ENCODE peak calls at places on chromosomes 3 and 15, in five cellular contexts. S is fibroblast of pulmonary artery, D is dorsolateral prefrontal cortex, V is heart left ventricle, L is uterus. H is an unnamed sample.

GRCh38 chr3:194312743-194313281 is 38.3 kb downstream of the CPN2 start:
- DNase-seq in S (peak), D (no peak), V (no peak), L (peak), H (peak)

GRCh38 chr3:138862924-138863775 is 28.4 kb upstream of the PIK3CB start:
- DNase-seq in S (peak), D (peak), V (peak), L (no peak), H (peak)

GRCh38 chr15:48555244-48555804 is 90.2 kb downstream of the FBN1 start:
- DNase-seq in S (no peak), D (no peak), V (no peak), L (no peak), H (peak)

GRCh38 chr3:190526787-190527767 is 13.2 kb downstream of the IL1RAP start:
- DNase-seq in S (peak), D (no peak), V (no peak), L (no peak), H (peak)

GRCh38 chr3:143668924-143669790 is 179.1 kb downstream of the SLC9A9 start:
- DNase-seq in S (no peak), D (no peak), V (no peak), L (no peak), H (no peak)

GRCh38 chr3:143736205-143736604 is 112.1 kb downstream of the SLC9A9 start:
- DNase-seq in S (no peak), D (no peak), V (no peak), L (no peak), H (no peak)

GRCh38 chr3:13852638-13853009 is 27.2 kb downstream of the WNT7A start:
- DNase-seq in S (no peak), D (no peak), V (no peak), L (no peak), H (no peak)

GRCh38 chr3:8813411-8813810 is 44.0 kb upstream of the OXTR start:
- DNase-seq in S (no peak), D (no peak), V (no peak), L (no peak), H (no peak)

GRCh38 chr3:153881201-153881600 is 240.0 kb upstream of the ARHGEF26 start:
- DNase-seq in S (no peak), D (no peak), V (no peak), L (no peak), H (no peak)

GRCh38 chr15:42133892-42134502 is 22.4 kb downstream of the PLA2G4F start:
- DNase-seq in S (peak), D (peak), V (no peak), L (no peak), H (peak)

GRCh38 chr3:177102526-177102925 is 94.8 kb downstream of the TBL1XR1 start:
- DNase-seq in S (peak), D (no peak), V (no peak), L (no peak), H (peak)

GRCh38 chr3:108780235-108780634 is 23.0 kb upstream of the RETNLB start:
- DNase-seq in S (no peak), D (no peak), V (no peak), L (no peak), H (no peak)

GRCh38 chr3:58938057-58938456 is 111.8 kb downstream of the CFAP20DC start:
- DNase-seq in S (no peak), D (no peak), V (no peak), L (no peak), H (no peak)

GRCh38 chr15:26261966-26262365 is 398.8 kb upstream of the ATP10A start:
- DNase-seq in S (no peak), D (no peak), V (peak), L (no peak), H (no peak)

GRCh38 chr15:26261413-26261812 is 398.3 kb upstream of the ATP10A start:
- DNase-seq in S (no peak), D (no peak), V (peak), L (no peak), H (no peak)

DNA sequence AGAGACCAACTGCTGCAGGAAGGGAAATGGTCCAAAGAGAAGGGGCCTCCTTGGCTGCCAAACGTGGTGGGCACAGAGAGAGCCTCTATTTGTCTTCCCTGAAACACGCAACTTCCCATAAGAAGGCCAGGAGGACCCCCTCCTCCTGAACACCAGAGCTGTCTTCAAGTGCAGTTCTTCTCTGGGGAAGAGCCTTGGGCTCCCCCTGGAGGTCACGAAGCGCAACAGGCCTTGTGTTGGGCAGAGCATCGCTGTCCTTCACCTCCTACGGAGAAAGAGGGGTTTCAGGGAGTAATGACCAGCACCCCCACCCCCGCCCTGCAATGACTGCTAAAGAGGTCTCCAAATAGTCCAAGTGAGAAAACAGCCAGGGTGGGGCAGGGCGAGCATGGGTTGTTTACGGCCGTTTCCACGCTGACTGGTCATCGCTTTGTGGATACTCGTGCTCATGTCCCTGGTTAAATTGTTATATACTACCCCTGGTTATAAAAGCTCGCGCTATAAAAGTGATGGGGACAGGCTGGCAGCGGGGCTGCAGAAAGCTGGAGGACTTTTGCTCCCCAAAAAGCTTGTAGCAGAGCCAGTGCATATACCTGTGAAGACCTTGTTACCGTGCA is 397.5 kb upstream of the ATP10A start:
- DNase-seq in S (peak), D (no peak), V (no peak), L (no peak), H (peak)
- TF ChIP-seq CTCF in S (peak), D (peak), V (peak), L (peak), H (peak)

DNA sequence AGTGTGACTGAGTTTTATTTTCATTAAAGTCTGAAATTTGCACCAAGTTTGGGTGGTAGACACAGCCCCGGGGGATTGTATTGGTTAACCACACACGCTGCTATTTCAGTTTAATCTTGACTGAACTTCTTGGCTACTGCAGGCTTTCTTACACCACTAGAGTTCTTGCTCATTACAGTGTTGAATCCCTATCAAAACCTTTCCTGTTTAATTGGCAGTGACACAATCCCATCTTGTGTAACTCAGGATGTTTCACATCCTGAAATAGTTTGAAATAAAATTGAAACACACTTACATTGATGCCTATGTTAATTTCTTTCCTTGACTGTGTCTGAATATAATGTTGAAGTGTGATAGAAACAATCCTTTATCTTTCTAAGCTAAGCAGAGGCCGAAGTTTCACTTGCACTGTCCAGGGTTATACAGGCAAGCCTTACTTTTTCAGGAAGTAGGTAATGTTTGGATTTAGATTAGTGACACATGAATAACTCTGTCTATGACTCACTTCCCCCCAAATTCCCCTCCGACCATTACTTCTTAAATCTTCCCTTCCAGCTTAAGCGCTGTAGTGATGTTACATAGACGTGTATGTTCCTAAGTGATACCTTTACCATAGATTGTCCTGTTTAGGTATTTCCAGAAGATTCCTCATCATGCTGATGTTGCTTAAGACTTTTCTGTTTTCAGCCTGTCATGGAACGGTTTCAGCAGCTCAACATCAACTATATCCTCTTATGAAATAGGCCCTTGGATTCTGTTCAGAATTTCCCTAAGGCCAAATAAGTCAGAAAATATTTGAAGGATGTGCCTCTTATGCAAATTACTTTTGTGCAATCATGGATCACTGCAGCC is 16.8 kb downstream of the ATG7 start:
- DNase-seq in S (peak), D (no peak), V (no peak), L (no peak), H (peak)
- H3K4me3 ChIP-seq in S (peak), D (no peak), V (no peak), L (no peak), H (no peak)

GRCh38 chr15:70065006-70065722 is 32.6 kb downstream of the TLE3 start:
- DNase-seq in S (no peak), D (no peak), V (peak), L (no peak), H (no peak)

GRCh38 chr15:70063992-70064379 is 33.7 kb downstream of the TLE3 start:
- DNase-seq in S (no peak), D (no peak), V (peak), L (no peak), H (no peak)

GRCh38 chr15:70066004-70066403 is 31.7 kb downstream of the TLE3 start:
- DNase-seq in S (no peak), D (no peak), V (no peak), L (no peak), H (no peak)

GRCh38 chr15:70063284-70063991 is 34.3 kb downstream of the TLE3 start:
- DNase-seq in S (no peak), D (no peak), V (no peak), L (peak), H (no peak)

GRCh38 chr15:70064441-70064840 is 33.3 kb downstream of the TLE3 start:
- DNase-seq in S (no peak), D (no peak), V (no peak), L (no peak), H (no peak)
- TF ChIP-seq CTCF in S (no peak), D (no peak), V (no peak), L (no peak), H (no peak)

GRCh38 chr15:40693904-40694705 is 869 bp upstream of the RAD51 start:
- DNase-seq in S (peak), D (no peak), V (no peak), L (no peak), H (peak)
- H3K4me3 ChIP-seq in S (peak), D (peak), V (peak), L (peak), H (peak)

GRCh38 chr3:40690696-40691597 is 166.2 kb downstream of the ZNF621 start:
- DNase-seq in S (peak), D (peak), V (peak), L (peak), H (no peak)

GRCh38 chr3:40695848-40696247 is 171.1 kb downstream of the ZNF621 start:
- DNase-seq in S (no peak), D (no peak), V (no peak), L (no peak), H (no peak)

DNA sequence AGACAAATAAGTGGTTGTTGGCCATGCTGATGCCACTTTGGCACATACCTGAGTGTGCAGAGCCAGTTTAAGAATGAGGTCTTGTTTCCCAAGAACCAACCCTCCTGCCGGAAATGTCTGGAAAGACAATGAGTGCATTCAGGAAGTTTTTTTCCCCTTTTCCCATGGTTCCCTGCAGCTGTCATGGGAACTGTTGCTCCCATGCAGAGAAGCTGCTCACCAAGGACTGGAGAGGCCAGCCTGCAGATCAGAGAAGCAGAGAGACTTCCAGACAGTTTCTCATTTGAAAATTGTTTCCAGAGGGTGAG is 166.8 kb downstream of the ZNF621 start:
- DNase-seq in S (peak), D (no peak), V (no peak), L (no peak), H (peak)
- TF ChIP-seq CTCF in S (no peak), D (no peak), V (no peak), L (no peak), H (no peak)

GRCh38 chr15:93201940-93202339 is 112.9 kb upstream of the RGMA start:
- DNase-seq in S (no peak), D (no peak), V (no peak), L (no peak), H (no peak)

GRCh38 chr15:93190238-93190637 is 101.2 kb upstream of the RGMA start:
- DNase-seq in S (no peak), D (no peak), V (no peak), L (no peak), H (no peak)

GRCh38 chr15:93200448-93201226 is 111.6 kb upstream of the RGMA start:
- DNase-seq in S (no peak), D (no peak), V (no peak), L (peak), H (no peak)

DNA sequence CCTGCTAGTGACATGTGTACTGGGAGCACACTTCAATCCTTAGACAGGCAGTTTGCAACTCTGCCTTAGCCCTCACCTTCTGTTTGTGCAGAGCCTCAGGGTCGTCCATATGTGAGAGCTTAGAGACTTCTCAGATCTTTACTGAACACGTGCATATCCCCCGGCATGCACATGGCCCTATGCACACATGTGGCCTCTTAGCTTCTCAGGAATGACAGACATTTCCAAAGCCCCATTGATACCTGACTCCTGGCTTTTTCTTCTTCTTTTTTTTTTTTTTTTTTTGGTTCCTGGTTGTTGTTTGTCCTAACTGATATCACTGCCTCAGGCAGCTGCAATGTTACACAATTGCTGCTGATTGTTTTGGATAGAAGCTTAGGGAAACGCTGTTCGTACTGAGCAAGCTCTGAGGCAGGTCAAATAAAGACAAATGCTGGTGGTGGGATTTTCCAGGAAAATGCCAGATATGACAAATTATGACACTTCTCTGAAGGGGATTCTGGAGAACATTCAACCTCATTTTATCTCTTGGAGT is 107.2 kb upstream of the RGMA start:
- DNase-seq in S (no peak), D (no peak), V (no peak), L (no peak), H (no peak)
- H3K4me3 ChIP-seq in S (no peak), D (no peak), V (no peak), L (no peak), H (no peak)

DNA sequence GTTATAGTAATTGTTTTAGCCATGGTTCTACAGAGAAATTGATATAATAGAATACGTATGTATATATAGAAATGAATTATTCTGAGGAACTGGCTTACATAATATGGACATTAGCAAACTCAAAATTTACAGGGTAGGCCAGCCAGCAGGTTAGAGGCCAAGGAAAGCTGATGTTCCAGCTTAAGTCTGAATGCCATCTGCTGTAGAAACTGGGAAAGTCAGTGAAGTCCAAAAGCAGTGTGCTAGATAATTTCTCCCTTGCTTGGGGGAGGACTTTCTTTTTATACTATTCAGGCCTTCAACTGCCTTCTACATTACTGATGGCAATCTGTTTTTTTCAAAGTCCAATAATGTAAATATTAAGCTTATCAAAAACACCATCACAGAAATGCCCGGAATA is 1174.7 kb downstream of the ZPLD1 start:
- DNase-seq in S (no peak), D (no peak), V (no peak), L (no peak), H (no peak)
- TF ChIP-seq CTCF in S (no peak), D (no peak), V (no peak), L (no peak), H (no peak)

DNA sequence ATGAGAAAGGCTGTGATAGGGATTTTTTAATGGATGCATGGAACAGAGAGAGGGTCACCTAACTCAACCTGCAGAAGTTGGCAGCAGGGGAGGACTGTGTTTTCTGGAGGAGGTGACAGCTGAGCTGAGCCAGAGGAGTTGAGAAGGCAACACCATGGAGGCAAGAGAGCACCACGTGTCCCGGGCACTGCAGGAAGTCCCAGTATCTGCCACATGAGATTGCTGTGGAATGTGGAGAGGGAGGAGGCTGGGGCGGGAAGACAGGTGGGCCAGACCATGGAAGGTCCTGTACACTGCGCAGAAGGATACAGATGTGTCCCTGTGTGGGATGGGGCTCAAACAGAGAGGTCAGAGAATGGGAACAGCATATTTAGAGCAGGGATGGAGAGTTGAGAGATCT is 15.3 kb downstream of the MESP1 start:
- DNase-seq in S (no peak), D (no peak), V (no peak), L (no peak), H (no peak)
- H3K4me3 ChIP-seq in S (no peak), D (no peak), V (no peak), L (no peak), H (no peak)

GRCh38 chr3:66195347-66195783 is 25.4 kb upstream of the SLC25A26 start:
- DNase-seq in S (peak), D (peak), V (peak), L (peak), H (peak)
- TF ChIP-seq CTCF in S (peak), D (peak), V (no peak), L (no peak), H (peak)

GRCh38 chr3:140270329-140270728 is 335.3 kb downstream of the CLSTN2 start:
- DNase-seq in S (no peak), D (no peak), V (no peak), L (no peak), H (no peak)
- H3K4me3 ChIP-seq in S (no peak), D (no peak), V (no peak), L (no peak), H (no peak)